ENCODE peak calls at places on chromosomes 5 and 9, in five cellular contexts. One of them, this sample, is unnamed.

GRCh38 chr5:117682416-117682815 is 1107.8 kb upstream of the SEMA6A start:
- DNase-seq in GM23248: no peak
- DNase-seq in adrenal gland: no peak
- DNase-seq in CD8-positive, alpha-beta T cell: no peak
- DNase-seq in GM23338: no peak
- DNase-seq in this sample: no peak

GRCh38 chr5:61290815-61291214 is 41.2 kb upstream of the ZSWIM6 start:
- DNase-seq in CD8-positive, alpha-beta T cell: no peak
- DNase-seq in GM23248: no peak
- DNase-seq in GM23338: no peak
- DNase-seq in adrenal gland: no peak
- DNase-seq in this sample: no peak

GRCh38 chr9:114790521-114790920 is 15.3 kb downstream of the TNFSF15 start:
- DNase-seq in adrenal gland: no peak
- DNase-seq in GM23338: no peak
- DNase-seq in GM23248: no peak
- DNase-seq in CD8-positive, alpha-beta T cell: no peak
- DNase-seq in this sample: no peak

GRCh38 chr5:136656811-136657210 is 291.5 kb upstream of the TRPC7 start:
- DNase-seq in GM23338: no peak
- DNase-seq in adrenal gland: no peak
- DNase-seq in GM23248: no peak
- DNase-seq in CD8-positive, alpha-beta T cell: no peak
- DNase-seq in this sample: no peak

GRCh38 chr5:10734832-10735231 is 26.2 kb downstream of the DAP start:
- DNase-seq in CD8-positive, alpha-beta T cell: no peak
- DNase-seq in adrenal gland: no peak
- DNase-seq in GM23248: no peak
- DNase-seq in GM23338: no peak
- DNase-seq in this sample: no peak

GRCh38 chr5:94707359-94707758 is 88.9 kb downstream of the SLF1 start:
- DNase-seq in CD8-positive, alpha-beta T cell: no peak
- DNase-seq in GM23248: no peak
- DNase-seq in adrenal gland: no peak
- DNase-seq in GM23338: peak; percentile 65
- DNase-seq in this sample: no peak

GRCh38 chr5:82911902-82912301 is 165.3 kb downstream of the TMEM167A start:
- DNase-seq in CD8-positive, alpha-beta T cell: no peak
- DNase-seq in adrenal gland: no peak
- DNase-seq in GM23338: no peak
- DNase-seq in GM23248: peak; percentile 1
- DNase-seq in this sample: no peak

GRCh38 chr9:132638240-132638639 is 31.5 kb downstream of the DDX31 start:
- DNase-seq in adrenal gland: no peak
- DNase-seq in GM23248: peak; percentile 23
- DNase-seq in CD8-positive, alpha-beta T cell: no peak
- DNase-seq in GM23338: no peak
- DNase-seq in this sample: no peak

GRCh38 chr9:77177894-77178794 is 810 bp downstream of the VPS13A start:
- DNase-seq in GM23248: peak; percentile 65
- DNase-seq in CD8-positive, alpha-beta T cell: peak; percentile 34
- DNase-seq in GM23338: peak; percentile 67
- DNase-seq in adrenal gland: peak; percentile 49
- DNase-seq in this sample: peak; percentile 26

GRCh38 chr9:8845808-8846207 is 1046.2 kb upstream of the DMAC1 start:
- DNase-seq in GM23248: no peak
- DNase-seq in CD8-positive, alpha-beta T cell: no peak
- DNase-seq in adrenal gland: no peak
- DNase-seq in GM23338: no peak
- DNase-seq in this sample: no peak

GRCh38 chr5:1133108-1133507 is 21.2 kb upstream of the SLC12A7 start:
- DNase-seq in adrenal gland: no peak
- DNase-seq in GM23248: no peak
- DNase-seq in GM23338: no peak
- DNase-seq in CD8-positive, alpha-beta T cell: no peak
- DNase-seq in this sample: no peak

GRCh38 chr5:177086918-177087706 is 397 bp downstream of the FGFR4 start:
- DNase-seq in adrenal gland: peak; percentile 59
- DNase-seq in GM23338: peak; percentile 83
- DNase-seq in GM23248: peak; percentile 32
- DNase-seq in CD8-positive, alpha-beta T cell: peak; percentile 40
- DNase-seq in this sample: peak; percentile 74
- H3K4me3 ChIP-seq in adrenal gland: no peak overlapping the region
- H3K4me3 ChIP-seq in GM23338: peak overlapping the region; percentile 95
- H3K4me3 ChIP-seq in GM23248: no peak overlapping the region
- H3K4me3 ChIP-seq in CD8-positive, alpha-beta T cell: peak overlapping the region; percentile 43
- H3K4me3 ChIP-seq in this sample: peak overlapping the region; percentile 30

GRCh38 chr9:129347323-129348120 is 169.5 kb upstream of the IER5L start:
- DNase-seq in GM23248: peak; percentile 83
- DNase-seq in CD8-positive, alpha-beta T cell: no peak
- DNase-seq in GM23338: no peak
- DNase-seq in adrenal gland: no peak
- DNase-seq in this sample: no peak
- H3K4me1 ChIP-seq in GM23248: peaks cover 10% of the 10 kb centered on the region
- H3K4me1 ChIP-seq in CD8-positive, alpha-beta T cell: peaks cover 16% of the 10 kb centered on the region
- H3K4me1 ChIP-seq in GM23338: peaks cover 8% of the 10 kb centered on the region
- H3K4me1 ChIP-seq in adrenal gland: no peaks in the 10 kb centered on the region
- H3K4me1 ChIP-seq in this sample: no peaks in the 10 kb centered on the region

GRCh38 chr5:160749682-160750081 is 102.3 kb downstream of the ATP10B start:
- DNase-seq in GM23248: no peak
- DNase-seq in CD8-positive, alpha-beta T cell: no peak
- DNase-seq in GM23338: no peak
- DNase-seq in adrenal gland: no peak
- DNase-seq in this sample: no peak
- H3K27ac ChIP-seq in GM23248: no peak overlapping the region
- H3K27ac ChIP-seq in CD8-positive, alpha-beta T cell: no peak overlapping the region
- H3K27ac ChIP-seq in GM23338: no peak overlapping the region
- H3K27ac ChIP-seq in adrenal gland: no peak overlapping the region
- H3K27ac ChIP-seq in this sample: no peak overlapping the region

DNA sequence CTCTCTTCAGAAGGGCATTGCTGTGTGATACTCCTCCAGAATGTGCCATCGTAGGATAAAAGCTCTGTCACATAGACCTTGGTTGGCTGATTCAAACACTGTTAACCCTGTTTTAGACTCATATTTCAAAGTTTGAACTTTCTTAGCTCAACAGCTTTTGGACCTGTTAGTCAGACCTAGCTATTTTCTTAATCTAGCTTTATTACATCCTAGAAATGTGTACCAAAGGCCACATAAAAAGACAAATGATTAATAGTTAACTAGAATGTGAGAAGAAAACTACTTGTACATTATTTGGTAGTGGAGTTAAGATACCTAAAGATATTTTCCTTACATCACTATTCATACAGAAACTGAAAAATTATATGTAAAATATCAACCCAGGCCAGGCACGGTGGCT is 4.3 kb downstream of the RHOBTB3 start:
- DNase-seq in CD8-positive, alpha-beta T cell: no peak
- DNase-seq in GM23248: peak; percentile 36
- DNase-seq in GM23338: no peak
- DNase-seq in adrenal gland: no peak
- DNase-seq in this sample: no peak
- H3K4me3 ChIP-seq in CD8-positive, alpha-beta T cell: no peak overlapping the region
- H3K4me3 ChIP-seq in GM23248: peak overlapping the region; percentile 96
- H3K4me3 ChIP-seq in GM23338: no peak overlapping the region
- H3K4me3 ChIP-seq in adrenal gland: no peak overlapping the region
- H3K4me3 ChIP-seq in this sample: no peak overlapping the region

DNA sequence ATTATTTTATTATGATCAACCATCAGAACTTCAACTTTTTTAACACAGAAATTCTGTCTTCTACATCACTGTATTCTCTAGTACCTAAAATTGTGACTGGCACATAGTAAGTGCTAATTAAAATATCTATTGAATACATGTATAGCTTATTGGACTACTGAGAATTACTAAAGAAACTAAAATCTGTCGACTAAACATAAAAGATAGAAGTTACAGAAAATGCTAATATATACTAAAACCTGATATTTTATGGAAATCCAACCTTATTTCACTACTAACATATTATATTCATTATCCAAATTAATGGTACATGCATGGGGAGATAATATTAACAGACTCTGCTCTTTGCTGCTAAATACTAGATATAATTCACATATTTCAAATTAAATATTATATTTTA is 153.6 kb downstream of the DTWD2 start:
- DNase-seq in adrenal gland: no peak
- DNase-seq in CD8-positive, alpha-beta T cell: no peak
- DNase-seq in GM23248: no peak
- DNase-seq in GM23338: no peak
- DNase-seq in this sample: no peak
- H3K4me1 ChIP-seq in adrenal gland: no peaks in the 10 kb centered on the region
- H3K4me1 ChIP-seq in CD8-positive, alpha-beta T cell: no peaks in the 10 kb centered on the region
- H3K4me1 ChIP-seq in GM23248: no peaks in the 10 kb centered on the region
- H3K4me1 ChIP-seq in GM23338: no peaks in the 10 kb centered on the region
- H3K4me1 ChIP-seq in this sample: no peaks in the 10 kb centered on the region

DNA sequence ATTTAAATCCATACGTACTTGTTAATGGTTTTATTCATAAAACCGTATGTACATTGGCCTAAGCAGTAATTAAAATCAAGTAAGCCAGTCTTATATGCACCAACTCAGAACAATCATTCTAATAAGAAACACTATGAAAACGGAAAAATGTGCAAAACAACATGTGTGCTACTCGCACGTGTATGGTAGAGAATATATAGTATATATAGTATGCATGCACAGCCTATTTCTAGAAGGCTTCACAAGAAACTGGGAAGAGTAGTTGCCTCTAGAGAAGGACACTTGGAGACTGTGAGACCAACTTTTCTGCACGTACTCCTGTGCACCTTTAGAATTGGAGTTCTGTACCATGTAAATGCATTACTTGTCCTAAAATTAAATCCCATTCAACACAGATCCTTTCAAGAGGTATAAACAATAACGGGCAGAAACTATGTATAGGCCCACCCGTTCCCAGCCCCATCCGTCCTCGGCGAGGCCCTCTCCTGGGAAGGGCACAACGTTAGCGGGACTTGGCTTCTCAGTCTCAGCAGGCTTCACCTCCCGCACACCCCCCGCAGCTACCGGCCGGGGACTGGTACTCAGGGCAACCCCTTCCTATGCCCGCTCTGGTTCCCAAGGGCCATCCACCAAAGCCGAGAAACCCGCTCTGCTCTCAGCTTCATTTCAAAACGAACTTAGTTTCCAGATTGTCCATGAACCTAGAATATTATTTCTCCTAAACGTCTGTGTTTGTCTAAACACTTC is 2.0 kb downstream of the CDC14B start:
- DNase-seq in adrenal gland: no peak
- DNase-seq in CD8-positive, alpha-beta T cell: no peak
- DNase-seq in GM23338: peak; percentile 40
- DNase-seq in GM23248: no peak
- DNase-seq in this sample: no peak
- H3K27ac ChIP-seq in adrenal gland: no peak overlapping the region
- H3K27ac ChIP-seq in CD8-positive, alpha-beta T cell: no peak overlapping the region
- H3K27ac ChIP-seq in GM23338: no peak overlapping the region
- H3K27ac ChIP-seq in GM23248: peak overlapping the region; percentile 68
- H3K27ac ChIP-seq in this sample: no peak overlapping the region

GRCh38 chr5:91186101-91186500 is 197.0 kb downstream of the ARRDC3 start:
- DNase-seq in adrenal gland: no peak
- DNase-seq in GM23338: no peak
- DNase-seq in GM23248: no peak
- DNase-seq in CD8-positive, alpha-beta T cell: no peak
- DNase-seq in this sample: no peak

GRCh38 chr5:91189480-91190332 is 193.4 kb downstream of the ARRDC3 start:
- DNase-seq in GM23248: peak; percentile 95
- DNase-seq in CD8-positive, alpha-beta T cell: no peak
- DNase-seq in GM23338: no peak
- DNase-seq in adrenal gland: peak; percentile 65
- DNase-seq in this sample: no peak

GRCh38 chr5:91190333-91190680 is 192.8 kb downstream of the ARRDC3 start:
- DNase-seq in adrenal gland: no peak
- DNase-seq in GM23248: no peak
- DNase-seq in CD8-positive, alpha-beta T cell: no peak
- DNase-seq in GM23338: peak; percentile 11
- DNase-seq in this sample: no peak

GRCh38 chr5:91187032-91187431 is 196.1 kb downstream of the ARRDC3 start:
- DNase-seq in CD8-positive, alpha-beta T cell: no peak
- DNase-seq in GM23248: no peak
- DNase-seq in adrenal gland: no peak
- DNase-seq in GM23338: no peak
- DNase-seq in this sample: no peak

GRCh38 chr5:91188755-91189154 is 194.4 kb downstream of the ARRDC3 start:
- DNase-seq in GM23338: no peak
- DNase-seq in GM23248: no peak
- DNase-seq in CD8-positive, alpha-beta T cell: no peak
- DNase-seq in adrenal gland: no peak
- DNase-seq in this sample: no peak
- H3K4me3 ChIP-seq in GM23338: no peak overlapping the region
- H3K4me3 ChIP-seq in GM23248: no peak overlapping the region
- H3K4me3 ChIP-seq in CD8-positive, alpha-beta T cell: no peak overlapping the region
- H3K4me3 ChIP-seq in adrenal gland: no peak overlapping the region
- H3K4me3 ChIP-seq in this sample: no peak overlapping the region

GRCh38 chr9:137198051-137198747 is 2.3 kb downstream of the TPRN start:
- DNase-seq in GM23248: peak; percentile 38
- DNase-seq in adrenal gland: no peak
- DNase-seq in GM23338: no peak
- DNase-seq in CD8-positive, alpha-beta T cell: no peak
- DNase-seq in this sample: no peak
- H3K4me1 ChIP-seq in GM23248: peaks cover 12% of the 10 kb centered on the region
- H3K4me1 ChIP-seq in adrenal gland: peaks cover 6% of the 10 kb centered on the region
- H3K4me1 ChIP-seq in GM23338: peaks cover 16% of the 10 kb centered on the region
- H3K4me1 ChIP-seq in CD8-positive, alpha-beta T cell: peaks cover 8% of the 10 kb centered on the region
- H3K4me1 ChIP-seq in this sample: peaks cover 8% of the 10 kb centered on the region

GRCh38 chr9:127449332-127449966 is 1.8 kb downstream of the RPL12 start:
- DNase-seq in GM23338: no peak
- DNase-seq in GM23248: peak; percentile 19
- DNase-seq in adrenal gland: no peak
- DNase-seq in CD8-positive, alpha-beta T cell: no peak
- DNase-seq in this sample: no peak
- H3K27ac ChIP-seq in GM23338: peak overlapping the region; percentile 98
- H3K27ac ChIP-seq in GM23248: peak overlapping the region; percentile 89
- H3K27ac ChIP-seq in adrenal gland: no peak overlapping the region
- H3K27ac ChIP-seq in CD8-positive, alpha-beta T cell: peak overlapping the region; percentile 85
- H3K27ac ChIP-seq in this sample: peak overlapping the region; percentile 86